ENCODE peak calls at places on chromosomes 6 and 20, in four cellular contexts. One of them, this sample, is unnamed.

GRCh38 chr20:37526238-37526838 is 1.3 kb downstream of the BLCAP start:
- DNase-seq in psoas muscle: no peak
- DNase-seq in AG04450: no peak
- DNase-seq in heart left ventricle: no peak
- DNase-seq in this sample: peak; percentile 50

GRCh38 chr6:16901777-16902176 is 140.5 kb upstream of the ATXN1 start:
- DNase-seq in AG04450: no peak
- DNase-seq in psoas muscle: peak; percentile 52
- DNase-seq in heart left ventricle: peak; percentile 43
- DNase-seq in this sample: peak; percentile 42

GRCh38 chr20:37552415-37552814 is 24.7 kb upstream of the BLCAP start:
- DNase-seq in heart left ventricle: no peak
- DNase-seq in AG04450: no peak
- DNase-seq in psoas muscle: no peak
- DNase-seq in this sample: no peak

GRCh38 chr6:71107935-71108420 is 151.1 kb upstream of the B3GAT2 start:
- DNase-seq in psoas muscle: no peak
- DNase-seq in heart left ventricle: peak; percentile 31
- DNase-seq in AG04450: peak; percentile 18
- DNase-seq in this sample: no peak

GRCh38 chr6:57069920-57070331 is 20.1 kb upstream of the ZNF451 start:
- DNase-seq in AG04450: no peak
- DNase-seq in heart left ventricle: no peak
- DNase-seq in psoas muscle: no peak
- DNase-seq in this sample: no peak

GRCh38 chr6:8149350-8149749 is 47.0 kb upstream of the EEF1E1 start:
- DNase-seq in AG04450: no peak
- DNase-seq in psoas muscle: no peak
- DNase-seq in heart left ventricle: no peak
- DNase-seq in this sample: no peak

GRCh38 chr20:50015993-50016770 is 33.4 kb downstream of the SNAI1 start:
- DNase-seq in psoas muscle: no peak
- DNase-seq in AG04450: no peak
- DNase-seq in heart left ventricle: peak; percentile 42
- DNase-seq in this sample: peak; percentile 44

GRCh38 chr20:43959079-43959919 is 44.6 kb downstream of the TOX2 start:
- DNase-seq in AG04450: no peak
- DNase-seq in psoas muscle: no peak
- DNase-seq in heart left ventricle: peak; percentile 7
- DNase-seq in this sample: no peak

GRCh38 chr6:135088818-135089809 is 34.5 kb upstream of the HBS1L start:
- DNase-seq in AG04450: peak; percentile 3
- DNase-seq in psoas muscle: no peak
- DNase-seq in heart left ventricle: no peak
- DNase-seq in this sample: no peak

GRCh38 chr6:116631379-116631990 is 15.2 kb downstream of the RSPH4A start:
- DNase-seq in AG04450: no peak
- DNase-seq in heart left ventricle: no peak
- DNase-seq in psoas muscle: no peak
- DNase-seq in this sample: no peak

GRCh38 chr6:47202638-47203037 is 107.1 kb downstream of the TNFRSF21 start:
- DNase-seq in psoas muscle: no peak
- DNase-seq in heart left ventricle: no peak
- DNase-seq in AG04450: no peak
- DNase-seq in this sample: no peak

GRCh38 chr6:158803733-158804143 is 15.4 kb downstream of the EZR start:
- DNase-seq in psoas muscle: no peak
- DNase-seq in heart left ventricle: no peak
- DNase-seq in AG04450: no peak
- DNase-seq in this sample: no peak

GRCh38 chr20:25053207-25054132 is 4.5 kb downstream of the ACSS1 start:
- DNase-seq in AG04450: no peak
- DNase-seq in heart left ventricle: peak; percentile 75
- DNase-seq in psoas muscle: peak; percentile 63
- DNase-seq in this sample: peak; percentile 82
- H3K27me3 ChIP-seq in AG04450: peaks cover 40% of the 10 kb centered on the region
- H3K27me3 ChIP-seq in heart left ventricle: no peaks in the 10 kb centered on the region
- H3K27me3 ChIP-seq in psoas muscle: no peaks in the 10 kb centered on the region
- H3K27me3 ChIP-seq in this sample: no peaks in the 10 kb centered on the region

GRCh38 chr20:23507346-23507745 is 16.4 kb downstream of the CST8 start:
- DNase-seq in heart left ventricle: no peak
- DNase-seq in AG04450: no peak
- DNase-seq in psoas muscle: no peak
- DNase-seq in this sample: no peak
- TF ChIP-seq CTCF in heart left ventricle: no peak
- TF ChIP-seq CTCF in AG04450: no peak
- TF ChIP-seq CTCF in psoas muscle: no peak
- TF ChIP-seq CTCF in this sample: no peak

GRCh38 chr20:16049478-16050093 is 523.7 kb downstream of the KIF16B start:
- DNase-seq in AG04450: no peak
- DNase-seq in heart left ventricle: no peak
- DNase-seq in psoas muscle: no peak
- DNase-seq in this sample: no peak

GRCh38 chr20:16051968-16052367 is 521.3 kb downstream of the KIF16B start:
- DNase-seq in heart left ventricle: no peak
- DNase-seq in psoas muscle: no peak
- DNase-seq in AG04450: no peak
- DNase-seq in this sample: no peak

GRCh38 chr20:16052406-16052805 is 520.8 kb downstream of the KIF16B start:
- DNase-seq in psoas muscle: no peak
- DNase-seq in heart left ventricle: no peak
- DNase-seq in AG04450: no peak
- DNase-seq in this sample: no peak

DNA sequence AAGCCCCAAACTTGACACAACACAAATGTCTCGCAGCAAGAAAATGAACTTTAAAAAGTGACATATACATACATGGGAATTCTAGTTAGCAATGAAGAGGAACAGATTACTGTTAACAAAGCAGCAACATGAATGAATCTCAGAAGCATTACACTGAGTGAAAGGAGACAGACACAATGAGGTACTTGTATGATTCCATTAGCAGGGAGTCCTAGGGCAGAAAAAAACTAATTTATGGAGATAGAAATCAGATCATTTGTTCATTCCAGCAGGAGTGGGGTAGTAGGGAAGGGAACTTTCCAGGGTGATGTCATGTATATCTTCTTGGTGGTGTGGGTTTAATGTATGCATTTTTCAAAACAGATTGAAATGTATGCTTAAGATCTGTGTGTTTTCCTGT is 524.4 kb downstream of the KIF16B start:
- DNase-seq in AG04450: no peak
- DNase-seq in psoas muscle: no peak
- DNase-seq in heart left ventricle: no peak
- DNase-seq in this sample: no peak
- H3K27me3 ChIP-seq in AG04450: no peaks in the 10 kb centered on the region
- H3K27me3 ChIP-seq in psoas muscle: no peaks in the 10 kb centered on the region
- H3K27me3 ChIP-seq in heart left ventricle: no peaks in the 10 kb centered on the region
- H3K27me3 ChIP-seq in this sample: no peaks in the 10 kb centered on the region

DNA sequence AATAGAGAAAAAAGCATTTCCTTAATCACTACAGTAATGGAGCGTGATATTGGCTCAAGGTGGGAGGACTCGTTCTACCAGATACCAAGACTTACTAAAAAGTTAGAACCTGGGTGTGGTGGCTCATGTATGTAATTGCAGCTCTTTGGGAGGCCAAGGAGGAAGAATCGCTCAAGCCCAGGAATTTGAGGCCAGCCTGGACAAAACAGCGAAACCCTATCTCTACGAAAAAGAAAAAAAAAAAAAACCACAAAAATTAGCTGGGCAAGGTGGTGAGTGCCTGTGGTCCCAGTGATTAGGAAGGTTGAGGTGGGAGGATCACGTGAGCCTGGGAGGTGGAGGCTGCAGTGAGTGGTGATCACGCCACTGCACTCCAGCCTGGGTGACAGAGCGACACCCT is 24.0 kb upstream of the ATRN start:
- DNase-seq in heart left ventricle: no peak
- DNase-seq in AG04450: no peak
- DNase-seq in psoas muscle: no peak
- DNase-seq in this sample: no peak
- TF ChIP-seq CTCF in heart left ventricle: no peak
- TF ChIP-seq CTCF in AG04450: no peak
- TF ChIP-seq CTCF in psoas muscle: no peak
- TF ChIP-seq CTCF in this sample: no peak

GRCh38 chr6:290111-290932 is 2.0 kb upstream of the DUSP22 start:
- DNase-seq in heart left ventricle: no peak
- DNase-seq in AG04450: no peak
- DNase-seq in psoas muscle: no peak
- DNase-seq in this sample: no peak
- H3K27me3 ChIP-seq in heart left ventricle: no peaks in the 10 kb centered on the region
- H3K27me3 ChIP-seq in AG04450: peaks cover 3% of the 10 kb centered on the region
- H3K27me3 ChIP-seq in psoas muscle: no peaks in the 10 kb centered on the region
- H3K27me3 ChIP-seq in this sample: no peaks in the 10 kb centered on the region

GRCh38 chr20:60454491-60454890 is 496.3 kb downstream of the CDH26 start:
- DNase-seq in AG04450: no peak
- DNase-seq in heart left ventricle: no peak
- DNase-seq in psoas muscle: no peak
- DNase-seq in this sample: no peak

GRCh38 chr20:60455272-60455671 is 497.0 kb downstream of the CDH26 start:
- DNase-seq in psoas muscle: no peak
- DNase-seq in heart left ventricle: no peak
- DNase-seq in AG04450: no peak
- DNase-seq in this sample: no peak

GRCh38 chr20:60453388-60453787 is 495.2 kb downstream of the CDH26 start:
- DNase-seq in heart left ventricle: no peak
- DNase-seq in psoas muscle: no peak
- DNase-seq in AG04450: no peak
- DNase-seq in this sample: no peak

GRCh38 chr20:60459212-60459611 is 501.0 kb downstream of the CDH26 start:
- DNase-seq in AG04450: no peak
- DNase-seq in psoas muscle: no peak
- DNase-seq in heart left ventricle: no peak
- DNase-seq in this sample: peak; percentile 23

DNA sequence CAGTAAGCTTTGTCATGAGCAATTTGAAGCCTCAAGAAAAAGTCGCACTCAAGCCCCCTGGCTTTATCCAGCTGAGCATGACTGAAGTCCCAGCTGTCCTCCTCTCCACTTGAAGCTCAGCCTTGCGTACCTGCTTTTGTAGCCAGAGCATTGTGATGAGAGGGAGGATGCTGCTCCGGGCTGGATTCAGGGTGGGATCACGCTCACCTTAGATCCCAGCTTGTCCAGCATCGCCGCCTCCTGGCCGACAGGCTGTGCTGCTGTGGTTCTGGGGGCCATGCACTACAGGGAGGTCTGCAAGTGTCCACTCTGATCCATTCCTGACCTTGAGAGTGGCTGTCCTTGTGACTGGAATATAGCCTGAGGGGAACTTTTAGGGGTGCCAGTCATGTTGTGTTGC is 495.6 kb downstream of the CDH26 start:
- DNase-seq in heart left ventricle: no peak
- DNase-seq in AG04450: no peak
- DNase-seq in psoas muscle: no peak
- DNase-seq in this sample: no peak
- TF ChIP-seq CTCF in heart left ventricle: no peak
- TF ChIP-seq CTCF in AG04450: peak; percentile 22
- TF ChIP-seq CTCF in psoas muscle: no peak
- TF ChIP-seq CTCF in this sample: no peak

GRCh38 chr20:38667417-38667956 is 56.8 kb upstream of the SLC32A1 start:
- DNase-seq in psoas muscle: no peak
- DNase-seq in AG04450: no peak
- DNase-seq in heart left ventricle: no peak
- DNase-seq in this sample: no peak
- H3K27me3 ChIP-seq in psoas muscle: peaks cover 9% of the 10 kb centered on the region
- H3K27me3 ChIP-seq in AG04450: peaks cover 11% of the 10 kb centered on the region
- H3K27me3 ChIP-seq in heart left ventricle: peaks cover 36% of the 10 kb centered on the region
- H3K27me3 ChIP-seq in this sample: peaks cover 59% of the 10 kb centered on the region

DNA sequence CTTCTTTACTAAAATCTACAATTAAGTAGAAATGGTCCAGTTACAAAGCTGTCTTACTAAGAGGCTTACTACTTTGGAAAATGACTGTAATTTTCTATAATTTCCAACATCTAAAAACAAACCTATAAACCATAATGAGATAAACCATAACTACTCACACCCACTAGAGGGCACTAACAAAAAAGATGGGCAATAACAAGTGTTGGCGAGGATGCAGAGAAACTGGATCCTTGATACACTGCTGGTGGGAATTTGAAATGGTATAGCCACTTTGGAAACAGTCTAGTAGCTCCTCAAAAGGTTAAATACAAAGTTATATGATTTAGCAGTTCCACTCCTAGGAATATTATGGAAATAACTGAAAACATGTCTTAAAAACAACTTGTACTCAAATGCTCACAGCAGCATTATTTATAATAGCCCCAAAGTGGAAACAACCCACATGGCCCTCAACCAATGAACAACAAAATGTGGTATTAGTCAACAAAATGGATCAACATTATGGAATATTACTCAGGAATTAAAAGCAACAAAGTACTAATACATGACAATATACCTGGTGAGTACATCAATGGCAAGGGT is 50.6 kb downstream of the GJA10 start:
- DNase-seq in heart left ventricle: no peak
- DNase-seq in psoas muscle: no peak
- DNase-seq in AG04450: no peak
- DNase-seq in this sample: no peak
- TF ChIP-seq CTCF in heart left ventricle: peak; percentile 10
- TF ChIP-seq CTCF in psoas muscle: peak; percentile 40
- TF ChIP-seq CTCF in AG04450: peak; percentile 47
- TF ChIP-seq CTCF in this sample: peak; percentile 37

GRCh38 chr20:64188071-64188470 is 23.8 kb downstream of the MYT1 start:
- DNase-seq in AG04450: no peak
- DNase-seq in heart left ventricle: no peak
- DNase-seq in psoas muscle: no peak
- DNase-seq in this sample: no peak
- H3K27me3 ChIP-seq in AG04450: peaks cover 12% of the 10 kb centered on the region
- H3K27me3 ChIP-seq in heart left ventricle: peaks cover 16% of the 10 kb centered on the region
- H3K27me3 ChIP-seq in psoas muscle: peaks cover 8% of the 10 kb centered on the region
- H3K27me3 ChIP-seq in this sample: peaks cover 36% of the 10 kb centered on the region